ENCODE peak calls at places on chromosomes 7 and 10, in six cellular contexts. S, U, V, C, P and B are unnamed samples.

GRCh38 chr10:113959383-113959760 is 84.3 kb upstream of the ADRB1 start:
- DNase-seq in S (no peak), U (peak), V (no peak), C (no peak), P (no peak), B (no peak)

GRCh38 chr7:102024769-102025391 is 207.5 kb downstream of the CUX1 start:
- DNase-seq in S (no peak), U (no peak), V (no peak), C (no peak), P (no peak), B (no peak)

GRCh38 chr7:108211382-108212201 is 81.4 kb upstream of the LAMB4 start:
- DNase-seq in S (no peak), U (no peak), V (peak), C (no peak), P (no peak), B (peak)

GRCh38 chr10:86665868-86666267 is 2.4 kb upstream of the LDB3 start:
- DNase-seq in S (no peak), U (no peak), V (no peak), C (no peak), P (no peak), B (no peak)

GRCh38 chr10:103680869-103681236 is 174.5 kb downstream of the SH3PXD2A start:
- DNase-seq in S (no peak), U (no peak), V (no peak), C (no peak), P (no peak), B (no peak)

GRCh38 chr10:98624963-98625362 is 178.2 kb upstream of the HPS1 start:
- DNase-seq in S (no peak), U (no peak), V (no peak), C (no peak), P (no peak), B (no peak)

GRCh38 chr7:70097639-70098038 is 499.4 kb downstream of the AUTS2 start:
- DNase-seq in S (no peak), U (no peak), V (no peak), C (no peak), P (no peak), B (no peak)

GRCh38 chr10:98632456-98633150 is 185.9 kb upstream of the HPS1 start:
- DNase-seq in S (no peak), U (no peak), V (no peak), C (no peak), P (no peak), B (no peak)

GRCh38 chr10:17220652-17221100 is 7.4 kb upstream of the VIM start:
- DNase-seq in S (no peak), U (no peak), V (no peak), C (no peak), P (no peak), B (no peak)

GRCh38 chr7:135768990-135769389 is 20.4 kb upstream of the FAM180A start:
- DNase-seq in S (no peak), U (no peak), V (no peak), C (no peak), P (no peak), B (no peak)

GRCh38 chr10:110932505-110933180 is 13.2 kb downstream of the SHOC2 start:
- DNase-seq in S (no peak), U (no peak), V (no peak), C (no peak), P (no peak), B (no peak)

GRCh38 chr10:72709041-72709440 is 17.1 kb downstream of the MCU start:
- DNase-seq in S (no peak), U (no peak), V (no peak), C (no peak), P (no peak), B (no peak)

GRCh38 chr10:93245772-93246171 is 172.1 kb downstream of the CYP26A1 start:
- DNase-seq in S (no peak), U (no peak), V (no peak), C (no peak), P (no peak), B (no peak)